ENCODE peak calls at places on chromosomes 16 and 17, in six cellular contexts. X is fibroblast of the aortic adventitia, W is right atrium auricular region, O is GM10248, B is bronchial epithelial cell, L is IMR-90. K is an unnamed sample.

GRCh38 chr17:53092072-53092471 is 730.7 kb upstream of the KIF2B start:
- DNase-seq in X (no peak), W (no peak), O (no peak), B (no peak), L (no peak), K (no peak)

GRCh38 chr17:32819035-32819434 is 57.9 kb downstream of the MYO1D start:
- DNase-seq in X (peak; percentile 46), W (no peak), O (no peak), B (no peak), L (no peak), K (no peak)

GRCh38 chr17:65292430-65292829 is 155.3 kb downstream of the RGS9 start:
- DNase-seq in X (no peak), W (no peak), O (no peak), B (no peak), L (no peak), K (no peak)

GRCh38 chr17:55158439-55158838 is 106.3 kb upstream of the HLF start:
- DNase-seq in X (no peak), W (no peak), O (no peak), B (peak; percentile 76), L (no peak), K (no peak)

GRCh38 chr17:80097307-80097630 is 4.1 kb upstream of the GAA start:
- DNase-seq in X (no peak), W (no peak), O (no peak), B (no peak), L (no peak), K (no peak)

GRCh38 chr17:39716879-39717536 is 13.3 kb downstream of the MIEN1 start:
- DNase-seq in X (no peak), W (no peak), O (no peak), B (peak; percentile 62), L (no peak), K (no peak)

GRCh38 chr17:2212328-2212981 is 91.1 kb downstream of the SMG6 start:
- DNase-seq in X (peak; percentile 98), W (peak; percentile 88), O (no peak), B (peak; percentile 88), L (peak; percentile 79), K (no peak)

GRCh38 chr16:11430601-11431317 is 85.5 kb downstream of the RMI2 start:
- DNase-seq in X (no peak), W (no peak), O (no peak), B (no peak), L (no peak), K (no peak)

GRCh38 chr17:42361781-42362186 is 26.5 kb downstream of the STAT3 start:
- DNase-seq in X (no peak), W (no peak), O (no peak), B (no peak), L (no peak), K (no peak)

GRCh38 chr16:27084296-27085065 is 17.8 kb downstream of the C16orf82 start:
- DNase-seq in X (no peak), W (no peak), O (no peak), B (no peak), L (no peak), K (no peak)

GRCh38 chr17:80758793-80759673 is 214.4 kb downstream of the RPTOR start:
- DNase-seq in X (peak; percentile 21), W (no peak), O (no peak), B (no peak), L (peak; percentile 39), K (no peak)

GRCh38 chr16:81554993-81555392 is 110.4 kb downstream of the CMIP start:
- DNase-seq in X (no peak), W (no peak), O (no peak), B (no peak), L (no peak), K (no peak)

GRCh38 chr17:82645516-82645915 is 2.7 kb downstream of the WDR45B start:
- DNase-seq in X (no peak), W (no peak), O (no peak), B (peak; percentile 46), L (peak; percentile 50), K (no peak)

GRCh38 chr17:46160169-46160568 is 33.1 kb downstream of the KANSL1 start:
- DNase-seq in X (no peak), W (no peak), O (no peak), B (no peak), L (no peak), K (no peak)

GRCh38 chr17:42163113-42163512 is 8.3 kb upstream of the RAB5C start:
- DNase-seq in X (no peak), W (no peak), O (peak; percentile 61), B (no peak), L (no peak), K (no peak)

GRCh38 chr17:47872651-47873161 is 21.7 kb upstream of the SP6 start:
- DNase-seq in X (peak; percentile 37), W (no peak), O (no peak), B (no peak), L (peak; percentile 36), K (no peak)

GRCh38 chr17:57461082-57461481 is 204.8 kb downstream of the MSI2 start:
- DNase-seq in X (no peak), W (no peak), O (no peak), B (peak; percentile 55), L (peak; percentile 52), K (no peak)

GRCh38 chr16:72877374-72878028 is 170.4 kb downstream of the ZFHX3 start:
- DNase-seq in X (peak; percentile 31), W (no peak), O (no peak), B (peak; percentile 73), L (peak; percentile 88), K (peak; percentile 90)

GRCh38 chr17:82127315-82127595 is 29.2 kb upstream of the FASN start:
- DNase-seq in X (no peak), W (no peak), O (no peak), B (no peak), L (no peak), K (no peak)

GRCh38 chr17:29642171-29642611 is 19.5 kb upstream of the CORO6 start:
- DNase-seq in X (no peak), W (no peak), O (no peak), B (no peak), L (no peak), K (no peak)

GRCh38 chr16:20956319-20956718 is 55.7 kb downstream of the LYRM1 start:
- DNase-seq in X (peak; percentile 37), W (no peak), O (no peak), B (no peak), L (peak; percentile 45), K (no peak)

GRCh38 chr16:89009343-89010209 is 32.6 kb upstream of the CBFA2T3 start:
- DNase-seq in X (peak; percentile 21), W (no peak), O (peak; percentile 61), B (no peak), L (no peak), K (no peak)

GRCh38 chr17:6427284-6427781 is 7.6 kb downstream of the AIPL1 start:
- DNase-seq in X (peak; percentile 34), W (no peak), O (peak; percentile 43), B (no peak), L (peak; percentile 16), K (no peak)
- TF ChIP-seq CTCF in X (no peak), W (no peak), O (no peak), B (no peak), L (peak; percentile 12), K (no peak)

DNA sequence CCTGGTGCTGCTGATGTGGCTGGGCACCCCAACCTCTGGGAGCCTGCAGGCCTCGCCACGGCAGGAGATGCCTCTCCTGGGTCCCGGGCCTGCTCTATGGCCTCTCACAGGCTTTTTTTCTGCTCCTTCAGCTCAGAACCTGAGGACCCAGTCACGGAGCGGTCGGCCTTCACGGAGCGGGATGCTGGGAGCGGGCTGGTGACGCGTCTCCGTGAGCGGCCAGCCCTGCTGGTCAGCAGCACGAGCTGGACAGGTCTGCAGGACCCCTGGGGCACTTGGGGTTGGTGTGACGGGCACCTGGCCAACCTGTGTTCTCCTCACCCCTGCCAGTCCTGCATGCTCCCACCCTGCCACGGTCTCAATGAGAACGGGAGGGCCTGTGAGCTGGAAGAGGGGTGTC is 7.0 kb downstream of the ALG1 start:
- DNase-seq in X (no peak), W (no peak), O (no peak), B (no peak), L (no peak), K (no peak)
- TF ChIP-seq CTCF in X (no peak), W (no peak), O (no peak), B (no peak), L (no peak), K (no peak)

GRCh38 chr17:72034000-72034399 is 86.8 kb upstream of the SOX9 start:
- DNase-seq in X (no peak), W (no peak), O (peak; percentile 24), B (no peak), L (no peak), K (no peak)

GRCh38 chr17:72033311-72033710 is 87.5 kb upstream of the SOX9 start:
- DNase-seq in X (no peak), W (no peak), O (no peak), B (no peak), L (no peak), K (no peak)

GRCh38 chr17:72031219-72031906 is 89.5 kb upstream of the SOX9 start:
- DNase-seq in X (no peak), W (no peak), O (no peak), B (no peak), L (no peak), K (no peak)

GRCh38 chr17:72025113-72025512 is 95.7 kb upstream of the SOX9 start:
- DNase-seq in X (no peak), W (no peak), O (no peak), B (no peak), L (no peak), K (no peak)

GRCh38 chr17:72030067-72030899 is 90.5 kb upstream of the SOX9 start:
- DNase-seq in X (peak; percentile 28), W (peak; percentile 59), O (peak; percentile 50), B (peak; percentile 28), L (peak; percentile 61), K (no peak)
- TF ChIP-seq CTCF in X (peak; percentile 48), W (peak; percentile 45), O (peak; percentile 15), B (peak; percentile 66), L (peak; percentile 44), K (no peak)

GRCh38 chr17:74960739-74961342 is 11.7 kb downstream of the HID1 start:
- DNase-seq in X (peak; percentile 14), W (no peak), O (peak; percentile 80), B (peak; percentile 52), L (peak; percentile 30), K (no peak)
- TF ChIP-seq CTCF in X (peak; percentile 43), W (no peak), O (peak; percentile 82), B (peak; percentile 79), L (peak; percentile 47), K (no peak)

DNA sequence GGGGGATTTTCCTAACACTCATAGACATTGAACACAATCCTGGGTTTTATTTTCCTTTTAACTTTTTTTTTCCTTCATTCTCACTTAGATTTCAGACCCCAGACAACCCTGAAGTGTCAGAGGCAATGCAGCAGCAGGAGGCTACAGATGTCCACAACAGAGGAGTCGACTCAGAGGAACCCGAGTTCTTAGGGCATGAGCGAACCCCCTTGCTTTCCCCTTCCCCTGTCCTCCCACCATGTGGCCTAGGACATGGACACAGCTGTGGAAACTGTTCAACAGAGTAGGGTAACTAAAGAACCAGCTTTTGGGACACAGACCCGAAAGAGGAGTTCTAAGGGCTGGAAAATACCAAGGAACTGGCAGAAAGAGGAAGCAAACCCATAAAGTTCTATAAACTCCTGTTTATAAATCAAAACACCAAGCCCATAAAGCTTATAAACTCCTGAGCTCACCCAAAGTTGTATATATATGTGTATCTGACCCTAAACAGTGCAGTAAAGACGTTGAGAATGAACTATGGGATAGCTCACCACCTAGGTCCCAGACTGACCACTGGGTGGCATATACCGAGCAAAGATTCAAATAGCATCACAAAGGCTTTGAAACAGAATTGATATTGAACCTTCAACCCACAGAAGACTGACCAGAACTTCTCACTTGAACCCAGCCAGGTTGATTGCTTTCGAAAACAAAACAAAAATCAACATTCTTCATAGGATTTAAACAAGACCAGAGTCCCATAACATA is 33.9 kb downstream of the CMTM4 start:
- DNase-seq in X (peak; percentile 59), W (no peak), O (no peak), B (peak; percentile 40), L (peak; percentile 44), K (peak; percentile 53)
- TF ChIP-seq CTCF in X (peak; percentile 75), W (peak; percentile 64), O (peak; percentile 30), B (peak; percentile 45), L (peak; percentile 51), K (peak; percentile 64)

K was measured in RWPE1.